ENCODE peak calls at places on chromosome 13, in eight cellular contexts. One of them, this sample, is unnamed.

GRCh38 chr13:113465241-113465640 is 12.0 kb upstream of the ADPRHL1 start:
- DNase-seq in transverse colon: no peak
- DNase-seq in spleen: no peak
- DNase-seq in HepG2: no peak
- DNase-seq in breast epithelium: no peak
- DNase-seq in GM12892: no peak
- DNase-seq in H1: no peak
- DNase-seq in HCT116: no peak
- DNase-seq in this sample: no peak

GRCh38 chr13:101755228-101755887 is 302.9 kb downstream of the ITGBL1 start:
- DNase-seq in transverse colon: no peak
- DNase-seq in spleen: no peak
- DNase-seq in HepG2: no peak
- DNase-seq in breast epithelium: no peak
- DNase-seq in GM12892: no peak
- DNase-seq in H1: no peak
- DNase-seq in HCT116: no peak
- DNase-seq in this sample: no peak

GRCh38 chr13:59691501-59692066 is 472.1 kb downstream of the DIAPH3 start:
- DNase-seq in transverse colon: no peak
- DNase-seq in spleen: no peak
- DNase-seq in HepG2: peak
- DNase-seq in breast epithelium: no peak
- DNase-seq in GM12892: no peak
- DNase-seq in H1: no peak
- DNase-seq in HCT116: no peak
- DNase-seq in this sample: no peak

GRCh38 chr13:45658586-45659235 is 43.2 kb upstream of the ERICH6B start:
- DNase-seq in transverse colon: no peak
- DNase-seq in spleen: no peak
- DNase-seq in HepG2: no peak
- DNase-seq in breast epithelium: no peak
- DNase-seq in GM12892: no peak
- DNase-seq in H1: no peak
- DNase-seq in HCT116: no peak
- DNase-seq in this sample: no peak

GRCh38 chr13:100977841-100978240 is 303.2 kb upstream of the TMTC4 start:
- DNase-seq in transverse colon: no peak
- DNase-seq in spleen: no peak
- DNase-seq in HepG2: no peak
- DNase-seq in breast epithelium: no peak
- DNase-seq in GM12892: no peak
- DNase-seq in H1: no peak
- DNase-seq in HCT116: no peak
- DNase-seq in this sample: no peak

GRCh38 chr13:73146705-73147104 is 87.9 kb downstream of the KLF5 start:
- DNase-seq in transverse colon: no peak
- DNase-seq in spleen: no peak
- DNase-seq in HepG2: no peak
- DNase-seq in breast epithelium: no peak
- DNase-seq in GM12892: no peak
- DNase-seq in H1: no peak
- DNase-seq in HCT116: no peak
- DNase-seq in this sample: no peak

GRCh38 chr13:91308299-91308698 is 39.2 kb upstream of the MIR17HG start:
- DNase-seq in transverse colon: no peak
- DNase-seq in spleen: no peak
- DNase-seq in HepG2: no peak
- DNase-seq in breast epithelium: no peak
- DNase-seq in GM12892: no peak
- DNase-seq in H1: no peak
- DNase-seq in HCT116: no peak
- DNase-seq in this sample: no peak

GRCh38 chr13:106286811-106287210 is 248.7 kb downstream of the EFNB2 start:
- DNase-seq in transverse colon: no peak
- DNase-seq in spleen: no peak
- DNase-seq in HepG2: no peak
- DNase-seq in breast epithelium: no peak
- DNase-seq in GM12892: no peak
- DNase-seq in H1: no peak
- DNase-seq in HCT116: no peak
- DNase-seq in this sample: no peak

GRCh38 chr13:114082849-114083645 is 49.4 kb downstream of the RASA3 start:
- DNase-seq in transverse colon: no peak
- DNase-seq in spleen: no peak
- DNase-seq in HepG2: no peak
- DNase-seq in breast epithelium: no peak
- DNase-seq in GM12892: no peak
- DNase-seq in H1: no peak
- DNase-seq in HCT116: no peak
- DNase-seq in this sample: no peak

GRCh38 chr13:109485136-109485794 is 301.1 kb downstream of the IRS2 start:
- DNase-seq in transverse colon: no peak
- DNase-seq in spleen: no peak
- DNase-seq in HepG2: no peak
- DNase-seq in breast epithelium: no peak
- DNase-seq in GM12892: no peak
- DNase-seq in H1: no peak
- DNase-seq in HCT116: no peak
- DNase-seq in this sample: no peak
- TF ChIP-seq POLR2AphosphoS5 in transverse colon: no peak
- TF ChIP-seq POLR2AphosphoS5 in spleen: no peak
- TF ChIP-seq POLR2AphosphoS5 in HepG2: no peak
- TF ChIP-seq POLR2AphosphoS5 in breast epithelium: no peak
- TF ChIP-seq POLR2AphosphoS5 in GM12892: no peak
- TF ChIP-seq POLR2AphosphoS5 in H1: no peak
- TF ChIP-seq POLR2AphosphoS5 in HCT116: no peak
- TF ChIP-seq POLR2AphosphoS5 in this sample: no peak

GRCh38 chr13:35858665-35859064 is 272.5 kb downstream of the DCLK1 start:
- DNase-seq in transverse colon: no peak
- DNase-seq in spleen: no peak
- DNase-seq in HepG2: no peak
- DNase-seq in breast epithelium: no peak
- DNase-seq in GM12892: no peak
- DNase-seq in H1: no peak
- DNase-seq in HCT116: no peak
- DNase-seq in this sample: no peak
- TF ChIP-seq POLR2AphosphoS5 in transverse colon: peak
- TF ChIP-seq POLR2AphosphoS5 in spleen: no peak
- TF ChIP-seq POLR2AphosphoS5 in HepG2: no peak
- TF ChIP-seq POLR2AphosphoS5 in breast epithelium: peak
- TF ChIP-seq POLR2AphosphoS5 in GM12892: no peak
- TF ChIP-seq POLR2AphosphoS5 in H1: no peak
- TF ChIP-seq POLR2AphosphoS5 in HCT116: no peak
- TF ChIP-seq POLR2AphosphoS5 in this sample: no peak

GRCh38 chr13:75231235-75231634 is 250.7 kb downstream of the TBC1D4 start:
- DNase-seq in transverse colon: no peak
- DNase-seq in spleen: no peak
- DNase-seq in HepG2: no peak
- DNase-seq in breast epithelium: no peak
- DNase-seq in GM12892: no peak
- DNase-seq in H1: no peak
- DNase-seq in HCT116: no peak
- DNase-seq in this sample: no peak
- TF ChIP-seq POLR2AphosphoS5 in transverse colon: no peak
- TF ChIP-seq POLR2AphosphoS5 in spleen: no peak
- TF ChIP-seq POLR2AphosphoS5 in HepG2: no peak
- TF ChIP-seq POLR2AphosphoS5 in breast epithelium: no peak
- TF ChIP-seq POLR2AphosphoS5 in GM12892: no peak
- TF ChIP-seq POLR2AphosphoS5 in H1: no peak
- TF ChIP-seq POLR2AphosphoS5 in HCT116: no peak
- TF ChIP-seq POLR2AphosphoS5 in this sample: no peak

GRCh38 chr13:30463820-30464495 is 1.8 kb downstream of the HMGB1 start:
- DNase-seq in transverse colon: peak
- DNase-seq in spleen: peak
- DNase-seq in HepG2: peak
- DNase-seq in breast epithelium: peak
- DNase-seq in GM12892: peak
- DNase-seq in H1: no peak
- DNase-seq in HCT116: no peak
- DNase-seq in this sample: no peak
- TF ChIP-seq POLR2AphosphoS5 in transverse colon: peak
- TF ChIP-seq POLR2AphosphoS5 in spleen: peak
- TF ChIP-seq POLR2AphosphoS5 in HepG2: no peak
- TF ChIP-seq POLR2AphosphoS5 in breast epithelium: no peak
- TF ChIP-seq POLR2AphosphoS5 in GM12892: peak
- TF ChIP-seq POLR2AphosphoS5 in H1: no peak
- TF ChIP-seq POLR2AphosphoS5 in HCT116: no peak
- TF ChIP-seq POLR2AphosphoS5 in this sample: peak

DNA sequence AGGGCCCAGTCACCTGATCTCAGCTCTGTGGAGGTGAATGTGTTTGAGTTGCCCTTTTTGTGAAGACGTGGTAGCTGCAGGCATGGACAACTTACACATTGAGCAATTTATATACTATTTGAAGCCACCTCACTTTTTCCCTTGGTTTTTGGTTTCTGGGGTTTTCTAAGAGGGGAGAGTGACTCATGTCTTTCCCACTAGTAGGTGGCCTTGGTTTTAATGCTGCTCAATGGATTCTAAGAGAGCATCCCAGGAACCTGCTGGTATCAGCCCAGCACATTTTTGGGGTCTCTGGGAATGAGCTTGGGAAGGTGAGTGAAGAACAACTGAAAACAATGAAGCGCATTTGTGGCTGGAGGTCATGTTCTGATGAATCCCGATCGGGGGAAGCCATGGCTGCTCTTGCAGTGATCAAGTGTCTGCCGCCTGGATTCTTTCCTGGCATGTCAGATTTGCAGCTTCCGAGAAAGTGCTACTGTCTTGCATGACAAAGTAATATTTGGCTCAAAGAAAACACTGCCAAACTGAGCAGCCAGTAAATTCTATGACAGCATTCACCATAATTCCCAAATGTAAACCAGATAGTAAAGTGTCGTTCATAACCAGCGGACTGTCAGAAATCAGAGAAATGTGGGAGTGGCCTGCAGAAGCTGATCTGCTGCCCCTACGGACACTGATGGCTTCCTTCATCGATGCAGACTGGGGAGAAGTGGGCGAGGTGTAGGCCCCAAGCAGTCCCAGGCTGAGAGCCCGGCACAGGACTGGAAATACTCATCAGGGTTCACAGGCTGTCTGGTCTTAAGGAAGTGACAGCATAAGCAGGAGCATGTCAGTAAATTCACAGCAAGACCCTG is 98.7 kb downstream of the COL4A2 start:
- DNase-seq in transverse colon: no peak
- DNase-seq in spleen: no peak
- DNase-seq in HepG2: no peak
- DNase-seq in breast epithelium: no peak
- DNase-seq in GM12892: no peak
- DNase-seq in H1: no peak
- DNase-seq in HCT116: no peak
- DNase-seq in this sample: no peak
- TF ChIP-seq POLR2AphosphoS5 in transverse colon: peak
- TF ChIP-seq POLR2AphosphoS5 in spleen: no peak
- TF ChIP-seq POLR2AphosphoS5 in HepG2: no peak
- TF ChIP-seq POLR2AphosphoS5 in breast epithelium: no peak
- TF ChIP-seq POLR2AphosphoS5 in GM12892: no peak
- TF ChIP-seq POLR2AphosphoS5 in H1: no peak
- TF ChIP-seq POLR2AphosphoS5 in HCT116: no peak
- TF ChIP-seq POLR2AphosphoS5 in this sample: no peak

GRCh38 chr13:102974574-102975195 is 91.5 kb downstream of the SLC10A2 start:
- DNase-seq in transverse colon: no peak
- DNase-seq in spleen: no peak
- DNase-seq in HepG2: no peak
- DNase-seq in breast epithelium: no peak
- DNase-seq in GM12892: no peak
- DNase-seq in H1: no peak
- DNase-seq in HCT116: no peak
- DNase-seq in this sample: no peak
- TF ChIP-seq POLR2AphosphoS5 in transverse colon: no peak
- TF ChIP-seq POLR2AphosphoS5 in spleen: no peak
- TF ChIP-seq POLR2AphosphoS5 in HepG2: no peak
- TF ChIP-seq POLR2AphosphoS5 in breast epithelium: no peak
- TF ChIP-seq POLR2AphosphoS5 in GM12892: no peak
- TF ChIP-seq POLR2AphosphoS5 in H1: no peak
- TF ChIP-seq POLR2AphosphoS5 in HCT116: no peak
- TF ChIP-seq POLR2AphosphoS5 in this sample: no peak

GRCh38 chr13:51675385-51675784 is 91.1 kb downstream of the WDFY2 start:
- DNase-seq in transverse colon: no peak
- DNase-seq in spleen: no peak
- DNase-seq in HepG2: no peak
- DNase-seq in breast epithelium: no peak
- DNase-seq in GM12892: no peak
- DNase-seq in H1: no peak
- DNase-seq in HCT116: no peak
- DNase-seq in this sample: no peak

GRCh38 chr13:51676739-51677138 is 92.5 kb downstream of the WDFY2 start:
- DNase-seq in transverse colon: no peak
- DNase-seq in spleen: no peak
- DNase-seq in HepG2: no peak
- DNase-seq in breast epithelium: no peak
- DNase-seq in GM12892: no peak
- DNase-seq in H1: no peak
- DNase-seq in HCT116: no peak
- DNase-seq in this sample: no peak

GRCh38 chr13:51675877-51676276 is 91.6 kb downstream of the WDFY2 start:
- DNase-seq in transverse colon: no peak
- DNase-seq in spleen: no peak
- DNase-seq in HepG2: no peak
- DNase-seq in breast epithelium: no peak
- DNase-seq in GM12892: no peak
- DNase-seq in H1: no peak
- DNase-seq in HCT116: no peak
- DNase-seq in this sample: no peak

GRCh38 chr13:51673165-51673564 is 88.9 kb downstream of the WDFY2 start:
- DNase-seq in transverse colon: no peak
- DNase-seq in spleen: no peak
- DNase-seq in HepG2: no peak
- DNase-seq in breast epithelium: no peak
- DNase-seq in GM12892: no peak
- DNase-seq in H1: no peak
- DNase-seq in HCT116: no peak
- DNase-seq in this sample: no peak

GRCh38 chr13:51674276-51674675 is 90.0 kb downstream of the WDFY2 start:
- DNase-seq in transverse colon: peak
- DNase-seq in spleen: no peak
- DNase-seq in HepG2: no peak
- DNase-seq in breast epithelium: peak
- DNase-seq in GM12892: no peak
- DNase-seq in H1: no peak
- DNase-seq in HCT116: peak
- DNase-seq in this sample: no peak
- TF ChIP-seq POLR2AphosphoS5 in transverse colon: no peak
- TF ChIP-seq POLR2AphosphoS5 in spleen: no peak
- TF ChIP-seq POLR2AphosphoS5 in HepG2: no peak
- TF ChIP-seq POLR2AphosphoS5 in breast epithelium: peak
- TF ChIP-seq POLR2AphosphoS5 in GM12892: no peak
- TF ChIP-seq POLR2AphosphoS5 in H1: no peak
- TF ChIP-seq POLR2AphosphoS5 in HCT116: no peak
- TF ChIP-seq POLR2AphosphoS5 in this sample: no peak